ENCODE peak calls at places on chromosomes 11 and 22, in nine cellular contexts. One of them, this sample, is unnamed.
A peak's percentile ranks its signal among the peaks of the same experiment; 100 is the strongest.

GRCh38 chr11:105937738-105938137 is 84.3 kb downstream of the MSANTD4 start:
- DNase-seq in NCI-H748 treated with DMSO at 0.1 percent for 48 hours: no peak
- DNase-seq in Caki2: no peak
- DNase-seq in sigmoid colon: no peak
- DNase-seq in GM12892: no peak
- DNase-seq in BJ: peak; percentile 9
- DNase-seq in glomerular endothelial cell: peak; percentile 31
- DNase-seq in activated CD4-positive, alpha-beta T cell treated with anti-CD3 and anti-CD28 coated beads, Interleukin-2, amount 10 ng/mL, durations not matched to agents 7 days and 5 days: no peak
- DNase-seq in mucosa of descending colon: no peak
- DNase-seq in this sample: no peak

GRCh38 chr11:10309163-10310093 is 4.6 kb downstream of the ADM start:
- DNase-seq in activated CD4-positive, alpha-beta T cell treated with anti-CD3 and anti-CD28 coated beads, Interleukin-2, amount 10 ng/mL, durations not matched to agents 7 days and 5 days: no peak
- DNase-seq in NCI-H748 treated with DMSO at 0.1 percent for 48 hours: no peak
- DNase-seq in Caki2: peak; percentile 74
- DNase-seq in glomerular endothelial cell: no peak
- DNase-seq in BJ: peak; percentile 72
- DNase-seq in mucosa of descending colon: peak; percentile 83
- DNase-seq in GM12892: no peak
- DNase-seq in sigmoid colon: peak; percentile 89
- DNase-seq in this sample: peak; percentile 89

GRCh38 chr11:64649304-64649703 is 58.3 kb downstream of the SLC22A12 start:
- DNase-seq in Caki2: no peak
- DNase-seq in GM12892: no peak
- DNase-seq in BJ: no peak
- DNase-seq in activated CD4-positive, alpha-beta T cell treated with anti-CD3 and anti-CD28 coated beads, Interleukin-2, amount 10 ng/mL, durations not matched to agents 7 days and 5 days: no peak
- DNase-seq in mucosa of descending colon: no peak
- DNase-seq in NCI-H748 treated with DMSO at 0.1 percent for 48 hours: peak; percentile 16
- DNase-seq in glomerular endothelial cell: no peak
- DNase-seq in sigmoid colon: no peak
- DNase-seq in this sample: no peak

GRCh38 chr22:27220349-27220748 is 563.0 kb downstream of the MIAT start:
- DNase-seq in NCI-H748 treated with DMSO at 0.1 percent for 48 hours: no peak
- DNase-seq in Caki2: peak; percentile 51
- DNase-seq in activated CD4-positive, alpha-beta T cell treated with anti-CD3 and anti-CD28 coated beads, Interleukin-2, amount 10 ng/mL, durations not matched to agents 7 days and 5 days: no peak
- DNase-seq in sigmoid colon: peak; percentile 78
- DNase-seq in GM12892: no peak
- DNase-seq in mucosa of descending colon: no peak
- DNase-seq in glomerular endothelial cell: no peak
- DNase-seq in BJ: peak; percentile 49
- DNase-seq in this sample: peak; percentile 74

GRCh38 chr11:35282226-35282882 is 137.0 kb downstream of the SLC1A2 start:
- DNase-seq in Caki2: peak; percentile 72
- DNase-seq in mucosa of descending colon: no peak
- DNase-seq in BJ: no peak
- DNase-seq in glomerular endothelial cell: no peak
- DNase-seq in NCI-H748 treated with DMSO at 0.1 percent for 48 hours: no peak
- DNase-seq in sigmoid colon: no peak
- DNase-seq in GM12892: no peak
- DNase-seq in activated CD4-positive, alpha-beta T cell treated with anti-CD3 and anti-CD28 coated beads, Interleukin-2, amount 10 ng/mL, durations not matched to agents 7 days and 5 days: no peak
- DNase-seq in this sample: no peak

GRCh38 chr22:31488988-31489617 is 539 bp downstream of the EIF4ENIF1 start:
- DNase-seq in sigmoid colon: no peak
- DNase-seq in GM12892: peak; percentile 29
- DNase-seq in activated CD4-positive, alpha-beta T cell treated with anti-CD3 and anti-CD28 coated beads, Interleukin-2, amount 10 ng/mL, durations not matched to agents 7 days and 5 days: peak; percentile 19
- DNase-seq in BJ: no peak
- DNase-seq in Caki2: peak; percentile 49
- DNase-seq in glomerular endothelial cell: no peak
- DNase-seq in mucosa of descending colon: peak; percentile 63
- DNase-seq in NCI-H748 treated with DMSO at 0.1 percent for 48 hours: no peak
- DNase-seq in this sample: no peak

GRCh38 chr11:14435717-14436116 is 63.9 kb downstream of the COPB1 start:
- DNase-seq in glomerular endothelial cell: no peak
- DNase-seq in sigmoid colon: no peak
- DNase-seq in NCI-H748 treated with DMSO at 0.1 percent for 48 hours: no peak
- DNase-seq in GM12892: no peak
- DNase-seq in activated CD4-positive, alpha-beta T cell treated with anti-CD3 and anti-CD28 coated beads, Interleukin-2, amount 10 ng/mL, durations not matched to agents 7 days and 5 days: peak; percentile 14
- DNase-seq in Caki2: no peak
- DNase-seq in mucosa of descending colon: no peak
- DNase-seq in BJ: no peak
- DNase-seq in this sample: no peak

GRCh38 chr22:39242389-39242808 is 2.4 kb downstream of the PDGFB start:
- DNase-seq in glomerular endothelial cell: no peak
- DNase-seq in NCI-H748 treated with DMSO at 0.1 percent for 48 hours: no peak
- DNase-seq in sigmoid colon: no peak
- DNase-seq in activated CD4-positive, alpha-beta T cell treated with anti-CD3 and anti-CD28 coated beads, Interleukin-2, amount 10 ng/mL, durations not matched to agents 7 days and 5 days: no peak
- DNase-seq in Caki2: no peak
- DNase-seq in BJ: no peak
- DNase-seq in GM12892: no peak
- DNase-seq in mucosa of descending colon: no peak
- DNase-seq in this sample: no peak

GRCh38 chr11:62994775-62995174 is 10.0 kb upstream of the SLC22A6 start:
- DNase-seq in sigmoid colon: no peak
- DNase-seq in BJ: no peak
- DNase-seq in glomerular endothelial cell: no peak
- DNase-seq in Caki2: no peak
- DNase-seq in activated CD4-positive, alpha-beta T cell treated with anti-CD3 and anti-CD28 coated beads, Interleukin-2, amount 10 ng/mL, durations not matched to agents 7 days and 5 days: no peak
- DNase-seq in GM12892: no peak
- DNase-seq in NCI-H748 treated with DMSO at 0.1 percent for 48 hours: no peak
- DNase-seq in mucosa of descending colon: no peak
- DNase-seq in this sample: no peak

GRCh38 chr11:69820441-69820840 is 1.2 kb upstream of the FGF3 start:
- DNase-seq in glomerular endothelial cell: no peak
- DNase-seq in sigmoid colon: no peak
- DNase-seq in mucosa of descending colon: no peak
- DNase-seq in activated CD4-positive, alpha-beta T cell treated with anti-CD3 and anti-CD28 coated beads, Interleukin-2, amount 10 ng/mL, durations not matched to agents 7 days and 5 days: no peak
- DNase-seq in Caki2: no peak
- DNase-seq in BJ: no peak
- DNase-seq in NCI-H748 treated with DMSO at 0.1 percent for 48 hours: no peak
- DNase-seq in GM12892: no peak
- DNase-seq in this sample: no peak

GRCh38 chr22:36871669-36872081 is 10.9 kb downstream of the NCF4 start:
- DNase-seq in sigmoid colon: no peak
- DNase-seq in Caki2: no peak
- DNase-seq in mucosa of descending colon: no peak
- DNase-seq in activated CD4-positive, alpha-beta T cell treated with anti-CD3 and anti-CD28 coated beads, Interleukin-2, amount 10 ng/mL, durations not matched to agents 7 days and 5 days: no peak
- DNase-seq in glomerular endothelial cell: no peak
- DNase-seq in BJ: no peak
- DNase-seq in GM12892: no peak
- DNase-seq in NCI-H748 treated with DMSO at 0.1 percent for 48 hours: no peak
- DNase-seq in this sample: no peak

GRCh38 chr11:73335204-73335923 is 27.3 kb downstream of the ARHGEF17 start:
- DNase-seq in activated CD4-positive, alpha-beta T cell treated with anti-CD3 and anti-CD28 coated beads, Interleukin-2, amount 10 ng/mL, durations not matched to agents 7 days and 5 days: peak; percentile 78
- DNase-seq in Caki2: peak; percentile 65
- DNase-seq in mucosa of descending colon: peak; percentile 92
- DNase-seq in BJ: no peak
- DNase-seq in glomerular endothelial cell: no peak
- DNase-seq in NCI-H748 treated with DMSO at 0.1 percent for 48 hours: peak; percentile 61
- DNase-seq in sigmoid colon: peak; percentile 91
- DNase-seq in GM12892: peak; percentile 68
- DNase-seq in this sample: no peak

GRCh38 chr11:86193297-86194095 is 51.1 kb upstream of the EED start:
- DNase-seq in GM12892: peak; percentile 47
- DNase-seq in glomerular endothelial cell: no peak
- DNase-seq in Caki2: peak; percentile 66
- DNase-seq in activated CD4-positive, alpha-beta T cell treated with anti-CD3 and anti-CD28 coated beads, Interleukin-2, amount 10 ng/mL, durations not matched to agents 7 days and 5 days: peak; percentile 80
- DNase-seq in mucosa of descending colon: peak; percentile 61
- DNase-seq in BJ: no peak
- DNase-seq in NCI-H748 treated with DMSO at 0.1 percent for 48 hours: peak; percentile 69
- DNase-seq in sigmoid colon: peak; percentile 77
- DNase-seq in this sample: peak; percentile 46

GRCh38 chr11:47161134-47161854 is 15.4 kb downstream of the ARFGAP2 start:
- DNase-seq in glomerular endothelial cell: no peak
- DNase-seq in NCI-H748 treated with DMSO at 0.1 percent for 48 hours: peak; percentile 56
- DNase-seq in GM12892: peak; percentile 79
- DNase-seq in activated CD4-positive, alpha-beta T cell treated with anti-CD3 and anti-CD28 coated beads, Interleukin-2, amount 10 ng/mL, durations not matched to agents 7 days and 5 days: peak; percentile 65
- DNase-seq in Caki2: peak; percentile 46
- DNase-seq in BJ: no peak
- DNase-seq in sigmoid colon: peak; percentile 81
- DNase-seq in mucosa of descending colon: peak; percentile 75
- DNase-seq in this sample: no peak

GRCh38 chr22:30291334-30291892 is 2.1 kb upstream of the CASTOR1 start:
- DNase-seq in BJ: no peak
- DNase-seq in glomerular endothelial cell: no peak
- DNase-seq in NCI-H748 treated with DMSO at 0.1 percent for 48 hours: no peak
- DNase-seq in GM12892: no peak
- DNase-seq in mucosa of descending colon: no peak
- DNase-seq in Caki2: no peak
- DNase-seq in activated CD4-positive, alpha-beta T cell treated with anti-CD3 and anti-CD28 coated beads, Interleukin-2, amount 10 ng/mL, durations not matched to agents 7 days and 5 days: no peak
- DNase-seq in sigmoid colon: no peak
- DNase-seq in this sample: no peak

GRCh38 chr11:132115454-132115853 is 745.0 kb downstream of the NTM start:
- DNase-seq in Caki2: no peak
- DNase-seq in NCI-H748 treated with DMSO at 0.1 percent for 48 hours: no peak
- DNase-seq in mucosa of descending colon: no peak
- DNase-seq in BJ: no peak
- DNase-seq in sigmoid colon: no peak
- DNase-seq in GM12892: no peak
- DNase-seq in activated CD4-positive, alpha-beta T cell treated with anti-CD3 and anti-CD28 coated beads, Interleukin-2, amount 10 ng/mL, durations not matched to agents 7 days and 5 days: no peak
- DNase-seq in glomerular endothelial cell: no peak
- DNase-seq in this sample: no peak

GRCh38 chr22:35258144-35258988 is 1.1 kb downstream of the HMGXB4 start:
- DNase-seq in BJ: no peak
- DNase-seq in glomerular endothelial cell: no peak
- DNase-seq in sigmoid colon: no peak
- DNase-seq in GM12892: peak; percentile 11
- DNase-seq in NCI-H748 treated with DMSO at 0.1 percent for 48 hours: no peak
- DNase-seq in Caki2: peak; percentile 37
- DNase-seq in mucosa of descending colon: peak; percentile 41
- DNase-seq in activated CD4-positive, alpha-beta T cell treated with anti-CD3 and anti-CD28 coated beads, Interleukin-2, amount 10 ng/mL, durations not matched to agents 7 days and 5 days: peak; percentile 8
- DNase-seq in this sample: no peak

GRCh38 chr22:25564979-25565677 is 653 bp downstream of the GRK3 start:
- DNase-seq in NCI-H748 treated with DMSO at 0.1 percent for 48 hours: no peak
- DNase-seq in BJ: no peak
- DNase-seq in glomerular endothelial cell: no peak
- DNase-seq in sigmoid colon: peak; percentile 70
- DNase-seq in Caki2: peak; percentile 35
- DNase-seq in activated CD4-positive, alpha-beta T cell treated with anti-CD3 and anti-CD28 coated beads, Interleukin-2, amount 10 ng/mL, durations not matched to agents 7 days and 5 days: no peak
- DNase-seq in GM12892: peak; percentile 31
- DNase-seq in mucosa of descending colon: peak; percentile 49
- DNase-seq in this sample: no peak

GRCh38 chr11:108198833-108199232 is 23.6 kb downstream of the NPAT start:
- DNase-seq in sigmoid colon: no peak
- DNase-seq in activated CD4-positive, alpha-beta T cell treated with anti-CD3 and anti-CD28 coated beads, Interleukin-2, amount 10 ng/mL, durations not matched to agents 7 days and 5 days: no peak
- DNase-seq in glomerular endothelial cell: no peak
- DNase-seq in Caki2: no peak
- DNase-seq in NCI-H748 treated with DMSO at 0.1 percent for 48 hours: no peak
- DNase-seq in BJ: no peak
- DNase-seq in mucosa of descending colon: no peak
- DNase-seq in GM12892: no peak
- DNase-seq in this sample: no peak

GRCh38 chr11:61516675-61517516 is 8.3 kb downstream of the LRRC10B start:
- DNase-seq in glomerular endothelial cell: no peak
- DNase-seq in GM12892: peak; percentile 92
- DNase-seq in mucosa of descending colon: peak; percentile 60
- DNase-seq in activated CD4-positive, alpha-beta T cell treated with anti-CD3 and anti-CD28 coated beads, Interleukin-2, amount 10 ng/mL, durations not matched to agents 7 days and 5 days: peak; percentile 42
- DNase-seq in sigmoid colon: no peak
- DNase-seq in BJ: no peak
- DNase-seq in Caki2: peak; percentile 12
- DNase-seq in NCI-H748 treated with DMSO at 0.1 percent for 48 hours: no peak
- DNase-seq in this sample: no peak

GRCh38 chr22:45469573-45470383 is 32.9 kb upstream of the FBLN1 start:
- DNase-seq in Caki2: no peak
- DNase-seq in GM12892: no peak
- DNase-seq in sigmoid colon: peak; percentile 15
- DNase-seq in activated CD4-positive, alpha-beta T cell treated with anti-CD3 and anti-CD28 coated beads, Interleukin-2, amount 10 ng/mL, durations not matched to agents 7 days and 5 days: no peak
- DNase-seq in mucosa of descending colon: no peak
- DNase-seq in glomerular endothelial cell: no peak
- DNase-seq in BJ: peak; percentile 74
- DNase-seq in NCI-H748 treated with DMSO at 0.1 percent for 48 hours: no peak
- DNase-seq in this sample: peak; percentile 62

This sample was measured in AG09309.